ENCODE peak calls at places on chromosome X, in seven cellular contexts. Z is mucosa of descending colon; S is PC-3; D is CD8-positive, alpha-beta T cell; A is pancreas; Q is uterus; C is brain microvascular endothelial cell. U is an unnamed sample.

GRCh38 chrX:63350551-63350950 is 581 bp downstream of the SPIN4 start:
- DNase-seq in Z (peak; percentile 38), C (no peak), Q (peak; percentile 19), S (peak; percentile 38), D (peak; percentile 5), A (peak; percentile 18), U (no peak)

GRCh38 chrX:55640854-55641253 is 17.7 kb downstream of the FOXR2 start:
- DNase-seq in A (peak; percentile 25), Q (no peak), S (peak; percentile 1), C (no peak), D (no peak), Z (no peak), U (no peak)

GRCh38 chrX:50579955-50580354 is 109.3 kb upstream of the DGKK start:
- DNase-seq in Z (peak; percentile 47), C (peak; percentile 48), A (peak; percentile 22), D (peak; percentile 4), Q (peak; percentile 21), S (peak; percentile 74), U (no peak)

GRCh38 chrX:3697701-3698279 is 15.7 kb downstream of the PRKX start:
- DNase-seq in C (peak; percentile 87), D (no peak), A (peak; percentile 24), Z (no peak), S (no peak), Q (no peak), U (peak; percentile 30)

GRCh38 chrX:6761251-6761650 is 226.3 kb upstream of the VCX3A start:
- DNase-seq in D (no peak), Z (no peak), C (no peak), S (no peak), Q (no peak), A (no peak), U (no peak)

GRCh38 chrX:20205927-20206708 is 60.6 kb downstream of the RPS6KA3 start:
- DNase-seq in Z (no peak), S (no peak), Q (no peak), D (no peak), C (peak; percentile 3), A (no peak), U (peak; percentile 13)

GRCh38 chrX:23756165-23756564 is 13.1 kb upstream of the ACOT9 start:
- DNase-seq in Z (peak; percentile 78), D (peak; percentile 38), S (peak; percentile 55), Q (peak; percentile 25), A (peak; percentile 47), C (peak; percentile 53), U (peak; percentile 56)

GRCh38 chrX:20712811-20713210 is 446.1 kb upstream of the RPS6KA3 start:
- DNase-seq in S (peak; percentile 12), Z (no peak), D (no peak), A (no peak), C (no peak), Q (no peak), U (no peak)

GRCh38 chrX:8801041-8801599 is at the start of gene FAM9A:
- DNase-seq in C (no peak), D (no peak), S (no peak), A (no peak), Q (no peak), Z (no peak), U (no peak)

GRCh38 chrX:21168401-21169160 is 205.6 kb upstream of the CNKSR2 start:
- DNase-seq in D (no peak), S (no peak), C (no peak), A (no peak), Z (no peak), Q (no peak), U (no peak)

GRCh38 chrX:133307637-133308485 is 89.7 kb upstream of the TFDP3 start:
- DNase-seq in Z (no peak), S (no peak), Q (peak; percentile 18), D (no peak), C (no peak), A (no peak), U (peak; percentile 19)

GRCh38 chrX:16870861-16871584 is 861 bp upstream of the RBBP7 start:
- DNase-seq in S (peak; percentile 27), C (no peak), Q (peak; percentile 35), A (peak; percentile 29), D (peak; percentile 7), Z (peak; percentile 41), U (peak; percentile 68)

GRCh38 chrX:144722307-144722706 is 525.0 kb upstream of the SPANXN1 start:
- DNase-seq in A (no peak), D (no peak), Q (no peak), C (no peak), S (no peak), Z (no peak), U (no peak)

GRCh38 chrX:138996268-138996667 is 284.8 kb upstream of the FGF13 start:
- DNase-seq in C (no peak), Q (no peak), D (no peak), S (no peak), A (no peak), Z (no peak), U (no peak)

GRCh38 chrX:16552546-16552945 is 97.4 kb upstream of the S100G start:
- DNase-seq in D (no peak), S (peak; percentile 82), C (no peak), A (no peak), Q (no peak), Z (no peak), U (no peak)

GRCh38 chrX:26522501-26522900 is 306.5 kb downstream of the MAGEB5 start:
- DNase-seq in Q (no peak), C (no peak), D (no peak), A (no peak), Z (no peak), S (no peak), U (no peak)

GRCh38 chrX:122269243-122269781 is 914.8 kb upstream of the GRIA3 start:
- DNase-seq in S (no peak), D (no peak), A (no peak), Z (no peak), Q (no peak), C (no peak), U (no peak)

DNA sequence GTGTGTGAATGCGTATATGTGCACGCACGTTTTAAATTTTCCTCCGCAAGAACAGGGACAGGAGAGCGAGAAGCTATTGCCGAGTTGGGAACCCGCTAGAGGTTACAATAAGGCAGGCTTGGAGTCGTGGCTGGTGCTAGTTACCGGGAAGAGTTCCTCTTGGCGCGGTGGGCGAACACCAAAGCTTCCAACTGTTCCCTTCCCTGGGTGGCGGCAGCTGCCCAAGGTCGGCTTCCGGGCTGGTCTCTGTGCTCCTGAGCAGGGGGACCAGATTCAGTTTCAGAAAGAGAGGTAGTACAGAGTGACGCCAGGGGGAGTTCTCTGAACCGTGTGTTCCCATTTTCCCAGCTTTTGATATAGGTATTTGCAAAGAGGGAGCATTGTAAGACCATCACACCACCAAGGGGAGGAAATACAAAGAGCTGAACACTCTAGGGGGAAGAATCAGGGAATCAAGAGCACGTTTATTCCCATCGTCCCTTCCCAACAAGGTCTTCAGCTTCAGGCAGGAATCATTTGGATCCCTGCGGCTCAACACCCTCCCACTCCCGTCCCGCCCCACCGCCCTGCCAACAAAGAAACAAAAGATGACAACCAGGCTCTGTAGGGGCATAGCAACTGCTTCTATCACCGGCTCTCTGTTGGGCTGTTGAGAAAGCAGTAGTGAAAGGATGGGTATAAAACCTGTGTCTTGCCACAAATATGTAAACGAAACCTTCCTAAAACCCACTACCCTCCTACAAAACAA is 113.6 kb upstream of the TEX13C start:
- DNase-seq in C (no peak), D (no peak), Z (no peak), A (no peak), Q (no peak), S (peak; percentile 30), U (no peak)
- H3K4me3 ChIP-seq in C (peak overlapping the region; percentile 15), D (peak overlapping the region; percentile 35), Z (no peak overlapping the region), A (peak overlapping the region; percentile 35), Q (peak overlapping the region; percentile 36), S (peak overlapping the region; percentile 63), U (peak overlapping the region; percentile 49)

GRCh38 chrX:39052751-39053150 is 251.5 kb downstream of the MID1IP1 start:
- DNase-seq in Q (no peak), A (no peak), Z (no peak), D (no peak), C (no peak), S (no peak), U (no peak)

GRCh38 chrX:39047174-39047573 is 245.9 kb downstream of the MID1IP1 start:
- DNase-seq in C (no peak), D (no peak), Q (no peak), A (no peak), Z (no peak), S (no peak), U (no peak)

GRCh38 chrX:39049975-39050374 is 248.7 kb downstream of the MID1IP1 start:
- DNase-seq in Q (no peak), S (no peak), D (no peak), Z (no peak), A (no peak), C (no peak), U (no peak)

GRCh38 chrX:39050427-39050826 is 249.2 kb downstream of the MID1IP1 start:
- DNase-seq in D (no peak), Q (no peak), S (no peak), A (peak; percentile 47), C (no peak), Z (no peak), U (no peak)
- TF ChIP-seq CTCF in D (no peak), Q (no peak), S (no peak), A (no peak), C (no peak), Z (no peak), U (no peak)

GRCh38 chrX:42432552-42432951 is 345.4 kb downstream of the PPP1R2C start:
- DNase-seq in D (no peak), S (no peak), C (no peak), Z (peak; percentile 1), Q (no peak), A (no peak), U (no peak)
- H3K4me3 ChIP-seq in D (no peak overlapping the region), S (no peak overlapping the region), C (no peak overlapping the region), Z (no peak overlapping the region), Q (no peak overlapping the region), A (no peak overlapping the region), U (no peak overlapping the region)

GRCh38 chrX:37905436-37906147 is 58.2 kb upstream of the DYNLT3 start:
- DNase-seq in Z (peak; percentile 3), C (peak; percentile 12), Q (peak; percentile 14), A (peak; percentile 14), D (no peak), S (no peak), U (no peak)
- TF ChIP-seq CTCF in Z (no peak), C (peak; percentile 28), Q (no peak), A (no peak), D (no peak), S (no peak), U (no peak)

DNA sequence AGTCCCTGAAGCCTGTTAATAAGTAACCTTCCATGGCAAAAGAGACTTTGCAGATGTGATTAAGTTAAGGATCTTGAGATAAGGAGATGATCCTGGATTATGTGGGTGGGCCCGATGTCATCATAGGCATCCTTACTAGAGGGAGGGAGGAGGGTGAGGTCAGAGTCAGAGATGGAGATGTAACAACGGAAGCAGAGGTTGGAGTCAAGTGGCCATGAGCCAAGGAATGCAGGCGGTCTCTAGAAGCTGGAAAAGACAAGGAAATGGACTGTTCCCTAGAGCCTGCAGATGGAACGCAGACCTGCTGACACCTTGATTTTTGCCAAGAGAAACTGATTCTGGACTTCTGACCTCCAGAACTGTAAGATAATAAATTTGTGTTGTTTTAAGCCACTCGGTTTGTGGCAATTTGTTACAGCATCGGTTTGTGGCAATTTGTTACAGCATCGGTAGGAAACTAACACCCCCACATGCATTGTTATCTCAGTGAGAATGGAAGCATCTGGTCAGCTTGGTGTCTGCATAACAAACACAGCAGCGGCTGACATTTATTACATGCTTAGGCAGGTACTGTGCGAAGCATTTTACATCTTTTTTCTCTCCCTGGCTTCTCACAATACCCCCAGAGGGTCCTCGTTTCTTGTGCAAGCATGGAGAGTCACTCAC is 55.6 kb downstream of the CLDN34 start:
- DNase-seq in A (no peak), Q (peak; percentile 43), Z (peak; percentile 22), D (no peak), S (no peak), C (peak; percentile 88), U (no peak)
- H3K4me3 ChIP-seq in A (no peak overlapping the region), Q (no peak overlapping the region), Z (no peak overlapping the region), D (no peak overlapping the region), S (no peak overlapping the region), C (no peak overlapping the region), U (no peak overlapping the region)